ENCODE peak calls at places on chromosomes 5 and 9, in nine cellular contexts. One of them, this sample, is unnamed.

GRCh38 chr9:122204491-122204890 is 24.3 kb downstream of the LHX6 start:
- DNase-seq in heart left ventricle: peak; percentile 16
- DNase-seq in stomach: no peak
- DNase-seq in lower leg skin: no peak
- DNase-seq in tibial nerve: no peak
- DNase-seq in A549: no peak
- DNase-seq in transverse colon: no peak
- DNase-seq in spleen: peak; percentile 70
- DNase-seq in uterus: no peak
- DNase-seq in this sample: no peak

GRCh38 chr5:39117401-39117800 is 43.2 kb upstream of the RICTOR start:
- DNase-seq in heart left ventricle: no peak
- DNase-seq in uterus: no peak
- DNase-seq in A549: no peak
- DNase-seq in stomach: no peak
- DNase-seq in spleen: no peak
- DNase-seq in tibial nerve: no peak
- DNase-seq in transverse colon: no peak
- DNase-seq in lower leg skin: no peak
- DNase-seq in this sample: no peak

GRCh38 chr5:142512680-142513042 is 173.2 kb downstream of the FGF1 start:
- DNase-seq in A549: peak; percentile 31
- DNase-seq in stomach: no peak
- DNase-seq in uterus: no peak
- DNase-seq in tibial nerve: no peak
- DNase-seq in spleen: no peak
- DNase-seq in lower leg skin: no peak
- DNase-seq in transverse colon: no peak
- DNase-seq in heart left ventricle: no peak
- DNase-seq in this sample: no peak

GRCh38 chr5:5374034-5374715 is 48.3 kb upstream of the ICE1 start:
- DNase-seq in heart left ventricle: peak; percentile 73
- DNase-seq in transverse colon: no peak
- DNase-seq in A549: no peak
- DNase-seq in lower leg skin: no peak
- DNase-seq in uterus: no peak
- DNase-seq in stomach: no peak
- DNase-seq in tibial nerve: no peak
- DNase-seq in spleen: no peak
- DNase-seq in this sample: no peak

GRCh38 chr9:21969011-21969935 is 24.9 kb downstream of the CDKN2A start:
- DNase-seq in heart left ventricle: no peak
- DNase-seq in A549: no peak
- DNase-seq in uterus: no peak
- DNase-seq in lower leg skin: no peak
- DNase-seq in tibial nerve: no peak
- DNase-seq in stomach: no peak
- DNase-seq in transverse colon: no peak
- DNase-seq in spleen: no peak
- DNase-seq in this sample: no peak

GRCh38 chr9:120715331-120715924 is 1.2 kb upstream of the MEGF9 start:
- DNase-seq in spleen: peak; percentile 84
- DNase-seq in stomach: no peak
- DNase-seq in tibial nerve: peak; percentile 38
- DNase-seq in uterus: peak; percentile 58
- DNase-seq in heart left ventricle: peak; percentile 58
- DNase-seq in A549: peak; percentile 56
- DNase-seq in lower leg skin: peak; percentile 76
- DNase-seq in transverse colon: peak; percentile 23
- DNase-seq in this sample: no peak

GRCh38 chr9:4555251-4555650 is 65.0 kb downstream of the SLC1A1 start:
- DNase-seq in uterus: peak; percentile 51
- DNase-seq in lower leg skin: no peak
- DNase-seq in tibial nerve: no peak
- DNase-seq in transverse colon: no peak
- DNase-seq in spleen: no peak
- DNase-seq in stomach: no peak
- DNase-seq in heart left ventricle: peak; percentile 42
- DNase-seq in A549: no peak
- DNase-seq in this sample: no peak

GRCh38 chr5:123035320-123035949 is 1.1 kb downstream of the PPIC start:
- DNase-seq in transverse colon: peak; percentile 63
- DNase-seq in lower leg skin: peak; percentile 20
- DNase-seq in stomach: peak; percentile 38
- DNase-seq in uterus: peak; percentile 44
- DNase-seq in heart left ventricle: peak; percentile 69
- DNase-seq in spleen: no peak
- DNase-seq in tibial nerve: no peak
- DNase-seq in A549: peak; percentile 83
- DNase-seq in this sample: peak; percentile 47

GRCh38 chr9:2601785-2602378 is 19.7 kb upstream of the VLDLR start:
- DNase-seq in transverse colon: no peak
- DNase-seq in tibial nerve: no peak
- DNase-seq in lower leg skin: no peak
- DNase-seq in spleen: no peak
- DNase-seq in uterus: no peak
- DNase-seq in heart left ventricle: no peak
- DNase-seq in stomach: no peak
- DNase-seq in A549: no peak
- DNase-seq in this sample: no peak

GRCh38 chr9:124332321-124332720 is 74.6 kb downstream of the NEK6 start:
- DNase-seq in uterus: no peak
- DNase-seq in spleen: no peak
- DNase-seq in stomach: no peak
- DNase-seq in lower leg skin: no peak
- DNase-seq in transverse colon: no peak
- DNase-seq in tibial nerve: no peak
- DNase-seq in A549: no peak
- DNase-seq in heart left ventricle: no peak
- DNase-seq in this sample: no peak

GRCh38 chr5:178483620-178484019 is 106.6 kb downstream of the COL23A1 start:
- DNase-seq in A549: no peak
- DNase-seq in lower leg skin: no peak
- DNase-seq in stomach: peak; percentile 38
- DNase-seq in spleen: peak; percentile 86
- DNase-seq in heart left ventricle: peak; percentile 43
- DNase-seq in tibial nerve: no peak
- DNase-seq in uterus: no peak
- DNase-seq in transverse colon: peak; percentile 30
- DNase-seq in this sample: peak; percentile 59

GRCh38 chr9:69949396-69949795 is 94.3 kb upstream of the MAMDC2 start:
- DNase-seq in spleen: no peak
- DNase-seq in stomach: no peak
- DNase-seq in heart left ventricle: no peak
- DNase-seq in A549: no peak
- DNase-seq in tibial nerve: no peak
- DNase-seq in lower leg skin: no peak
- DNase-seq in transverse colon: no peak
- DNase-seq in uterus: peak; percentile 36
- DNase-seq in this sample: no peak

GRCh38 chr5:131386779-131387178 is 122.9 kb downstream of the CDC42SE2 start:
- DNase-seq in A549: no peak
- DNase-seq in stomach: no peak
- DNase-seq in heart left ventricle: no peak
- DNase-seq in uterus: no peak
- DNase-seq in lower leg skin: no peak
- DNase-seq in tibial nerve: no peak
- DNase-seq in spleen: no peak
- DNase-seq in transverse colon: no peak
- DNase-seq in this sample: no peak

GRCh38 chr5:111512406-111513174 is at the start of gene STARD4:
- DNase-seq in A549: peak; percentile 92
- DNase-seq in transverse colon: peak; percentile 95
- DNase-seq in spleen: peak; percentile 98
- DNase-seq in tibial nerve: peak; percentile 85
- DNase-seq in heart left ventricle: peak; percentile 96
- DNase-seq in uterus: peak; percentile 88
- DNase-seq in stomach: peak; percentile 93
- DNase-seq in lower leg skin: peak; percentile 91
- DNase-seq in this sample: peak; percentile 96
- TF ChIP-seq POLR2A in A549: peak; percentile 57
- TF ChIP-seq POLR2A in transverse colon: peak; percentile 95
- TF ChIP-seq POLR2A in spleen: peak; percentile 95
- TF ChIP-seq POLR2A in tibial nerve: peak; percentile 49
- TF ChIP-seq POLR2A in heart left ventricle: peak; percentile 75
- TF ChIP-seq POLR2A in uterus: peak; percentile 84
- TF ChIP-seq POLR2A in stomach: peak; percentile 45
- TF ChIP-seq POLR2A in lower leg skin: no peak
- TF ChIP-seq POLR2A in this sample: peak; percentile 64

GRCh38 chr5:132749506-132749905 is 2.3 kb downstream of the CCNI2 start:
- DNase-seq in stomach: no peak
- DNase-seq in lower leg skin: no peak
- DNase-seq in tibial nerve: no peak
- DNase-seq in uterus: no peak
- DNase-seq in A549: no peak
- DNase-seq in spleen: no peak
- DNase-seq in heart left ventricle: no peak
- DNase-seq in transverse colon: peak; percentile 4
- DNase-seq in this sample: no peak

GRCh38 chr5:132748522-132749000 is 1.3 kb downstream of the CCNI2 start:
- DNase-seq in heart left ventricle: no peak
- DNase-seq in stomach: no peak
- DNase-seq in transverse colon: no peak
- DNase-seq in uterus: no peak
- DNase-seq in tibial nerve: no peak
- DNase-seq in spleen: no peak
- DNase-seq in lower leg skin: no peak
- DNase-seq in A549: no peak
- DNase-seq in this sample: no peak

GRCh38 chr5:132747064-132747692 is at the start of gene CCNI2:
- DNase-seq in tibial nerve: no peak
- DNase-seq in stomach: peak; percentile 66
- DNase-seq in transverse colon: peak; percentile 81
- DNase-seq in uterus: no peak
- DNase-seq in A549: peak; percentile 12
- DNase-seq in spleen: peak; percentile 85
- DNase-seq in heart left ventricle: no peak
- DNase-seq in lower leg skin: no peak
- DNase-seq in this sample: peak; percentile 44

GRCh38 chr5:132746592-132747063 is 598 bp upstream of the CCNI2 start:
- DNase-seq in uterus: no peak
- DNase-seq in A549: peak; percentile 71
- DNase-seq in transverse colon: peak; percentile 66
- DNase-seq in heart left ventricle: no peak
- DNase-seq in stomach: peak; percentile 54
- DNase-seq in lower leg skin: no peak
- DNase-seq in tibial nerve: no peak
- DNase-seq in spleen: no peak
- DNase-seq in this sample: peak; percentile 75

GRCh38 chr5:132747693-132748440 is 641 bp downstream of the CCNI2 start:
- DNase-seq in uterus: no peak
- DNase-seq in heart left ventricle: no peak
- DNase-seq in stomach: peak; percentile 46
- DNase-seq in transverse colon: peak; percentile 50
- DNase-seq in spleen: peak; percentile 86
- DNase-seq in tibial nerve: no peak
- DNase-seq in lower leg skin: no peak
- DNase-seq in A549: no peak
- DNase-seq in this sample: peak; percentile 38
- TF ChIP-seq POLR2A in uterus: no peak
- TF ChIP-seq POLR2A in heart left ventricle: no peak
- TF ChIP-seq POLR2A in stomach: no peak
- TF ChIP-seq POLR2A in transverse colon: no peak
- TF ChIP-seq POLR2A in spleen: no peak
- TF ChIP-seq POLR2A in tibial nerve: no peak
- TF ChIP-seq POLR2A in lower leg skin: no peak
- TF ChIP-seq POLR2A in A549: no peak
- TF ChIP-seq POLR2A in this sample: no peak

GRCh38 chr9:35729101-35729500 is 2.9 kb downstream of the TLN1 start:
- DNase-seq in heart left ventricle: no peak
- DNase-seq in transverse colon: no peak
- DNase-seq in spleen: no peak
- DNase-seq in lower leg skin: no peak
- DNase-seq in uterus: no peak
- DNase-seq in stomach: no peak
- DNase-seq in tibial nerve: no peak
- DNase-seq in A549: no peak
- DNase-seq in this sample: no peak

GRCh38 chr9:35728041-35728971 is 3.7 kb downstream of the TLN1 start:
- DNase-seq in lower leg skin: peak; percentile 67
- DNase-seq in tibial nerve: peak; percentile 42
- DNase-seq in spleen: peak; percentile 91
- DNase-seq in stomach: peak; percentile 49
- DNase-seq in transverse colon: peak; percentile 78
- DNase-seq in uterus: peak; percentile 92
- DNase-seq in heart left ventricle: peak; percentile 89
- DNase-seq in A549: peak; percentile 60
- DNase-seq in this sample: peak; percentile 39

GRCh38 chr9:35727676-35728040 is 4.3 kb downstream of the TLN1 start:
- DNase-seq in heart left ventricle: no peak
- DNase-seq in tibial nerve: no peak
- DNase-seq in lower leg skin: no peak
- DNase-seq in A549: no peak
- DNase-seq in spleen: no peak
- DNase-seq in stomach: no peak
- DNase-seq in uterus: no peak
- DNase-seq in transverse colon: no peak
- DNase-seq in this sample: no peak

GRCh38 chr9:35725362-35725761 is 6.6 kb downstream of the TLN1 start:
- DNase-seq in tibial nerve: no peak
- DNase-seq in stomach: no peak
- DNase-seq in uterus: no peak
- DNase-seq in A549: no peak
- DNase-seq in heart left ventricle: no peak
- DNase-seq in spleen: no peak
- DNase-seq in lower leg skin: no peak
- DNase-seq in transverse colon: no peak
- DNase-seq in this sample: no peak

GRCh38 chr9:35726876-35727438 is 5.0 kb downstream of the TLN1 start:
- DNase-seq in lower leg skin: no peak
- DNase-seq in A549: peak; percentile 49
- DNase-seq in spleen: peak; percentile 87
- DNase-seq in tibial nerve: no peak
- DNase-seq in stomach: no peak
- DNase-seq in transverse colon: peak; percentile 49
- DNase-seq in uterus: peak; percentile 62
- DNase-seq in heart left ventricle: peak; percentile 57
- DNase-seq in this sample: no peak
- TF ChIP-seq POLR2A in lower leg skin: no peak
- TF ChIP-seq POLR2A in A549: no peak
- TF ChIP-seq POLR2A in spleen: no peak
- TF ChIP-seq POLR2A in tibial nerve: no peak
- TF ChIP-seq POLR2A in stomach: no peak
- TF ChIP-seq POLR2A in transverse colon: no peak
- TF ChIP-seq POLR2A in uterus: no peak
- TF ChIP-seq POLR2A in heart left ventricle: no peak
- TF ChIP-seq POLR2A in this sample: no peak

DNA sequence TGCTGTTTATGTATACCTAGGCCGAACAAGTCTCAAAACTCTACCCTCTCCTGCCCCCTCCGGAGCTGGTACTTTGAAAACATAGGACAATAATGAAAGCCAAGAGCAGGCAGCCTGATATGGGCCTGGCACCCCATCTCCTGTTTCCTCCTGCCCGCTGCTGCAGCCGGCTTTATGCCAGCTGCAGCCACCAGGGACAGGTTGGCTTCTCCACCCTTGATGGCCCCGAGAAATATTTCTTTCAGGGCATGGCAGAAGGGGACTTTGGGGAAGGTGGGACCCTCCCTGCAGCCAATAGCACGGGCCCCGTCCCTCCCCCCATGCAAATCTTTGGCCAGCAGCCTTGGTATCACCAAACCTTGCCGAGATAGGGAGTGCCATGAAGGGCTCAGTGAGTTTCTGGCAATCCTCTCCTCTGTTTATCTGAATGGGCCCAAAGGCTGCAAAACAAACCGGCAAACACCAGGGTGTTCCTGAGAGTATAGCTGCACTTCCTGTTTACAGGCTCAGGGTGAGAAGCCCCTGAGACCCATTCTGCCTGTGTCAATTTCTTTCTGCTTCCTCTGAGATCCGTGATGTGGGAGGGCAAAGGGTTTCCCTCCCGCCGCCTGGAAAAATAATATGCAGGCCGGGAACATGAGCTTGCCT is 73.4 kb upstream of the BOD1 start:
- DNase-seq in lower leg skin: no peak
- DNase-seq in A549: peak; percentile 48
- DNase-seq in transverse colon: peak; percentile 31
- DNase-seq in stomach: peak; percentile 59
- DNase-seq in heart left ventricle: no peak
- DNase-seq in spleen: no peak
- DNase-seq in tibial nerve: no peak
- DNase-seq in uterus: no peak
- DNase-seq in this sample: peak; percentile 78
- TF ChIP-seq POLR2A in lower leg skin: no peak
- TF ChIP-seq POLR2A in A549: no peak
- TF ChIP-seq POLR2A in transverse colon: no peak
- TF ChIP-seq POLR2A in stomach: no peak
- TF ChIP-seq POLR2A in heart left ventricle: no peak
- TF ChIP-seq POLR2A in spleen: no peak
- TF ChIP-seq POLR2A in tibial nerve: no peak
- TF ChIP-seq POLR2A in uterus: no peak
- TF ChIP-seq POLR2A in this sample: no peak

This sample was measured in body of pancreas.